ENCODE peak calls at places on chromosomes 1 and 21, in six cellular contexts. X is left ventricle myocardium inferior; C is endodermal cell; Z is CD8-positive, alpha-beta T cell; D is HCT116; P is neural progenitor cell. M is an unnamed sample.

GRCh38 chr1:174998569-174999215 is 1.1 kb upstream of the CACYBP start:
- DNase-seq in X (no peak), C (peak), Z (peak), D (peak), P (peak), M (peak)

GRCh38 chr21:30233636-30234035 is 17.7 kb upstream of the CLDN8 start:
- DNase-seq in X (no peak), C (no peak), Z (no peak), D (no peak), P (no peak), M (no peak)

GRCh38 chr1:7382971-7383370 is 388.1 kb upstream of the VAMP3 start:
- DNase-seq in X (no peak), C (peak), Z (no peak), D (no peak), P (no peak), M (no peak)

GRCh38 chr1:214448536-214448935 is 102.9 kb downstream of the PTPN14 start:
- DNase-seq in X (no peak), C (no peak), Z (no peak), D (no peak), P (no peak), M (no peak)

GRCh38 chr1:116268211-116268610 is 104.8 kb upstream of the ATP1A1 start:
- DNase-seq in X (no peak), C (no peak), Z (no peak), D (no peak), P (no peak), M (no peak)

GRCh38 chr1:3547055-3548005 is 64.0 kb downstream of the MEGF6 start:
- DNase-seq in X (no peak), C (peak), Z (no peak), D (no peak), P (peak), M (no peak)

GRCh38 chr1:38166461-38166860 is 119.9 kb upstream of the POU3F1 start:
- DNase-seq in X (no peak), C (no peak), Z (no peak), D (no peak), P (no peak), M (peak)

GRCh38 chr1:210900820-210901219 is 233.1 kb downstream of the KCNH1 start:
- DNase-seq in X (no peak), C (no peak), Z (no peak), D (no peak), P (no peak), M (no peak)

GRCh38 chr1:183023601-183024351 is 556 bp downstream of the LAMC1 start:
- DNase-seq in X (peak), C (peak), Z (no peak), D (peak), P (peak), M (peak)

GRCh38 chr1:29546496-29546895 is 310.2 kb downstream of the PTPRU start:
- DNase-seq in X (no peak), C (peak), Z (no peak), D (no peak), P (no peak), M (no peak)

GRCh38 chr21:38389891-38390290 is 108.4 kb downstream of the ERG start:
- DNase-seq in X (no peak), C (no peak), Z (no peak), D (no peak), P (no peak), M (no peak)

GRCh38 chr1:117967900-117968299 is 38.4 kb downstream of the WDR3 start:
- DNase-seq in X (no peak), C (no peak), Z (no peak), D (no peak), P (no peak), M (no peak)
- H3K27ac ChIP-seq in X (no peak), C (no peak), Z (no peak), D (no peak), P (peak), M (no peak)

GRCh38 chr1:39822146-39822545 is 33.5 kb upstream of the BMP8B start:
- DNase-seq in X (no peak), C (no peak), Z (no peak), D (no peak), P (no peak), M (no peak)
- TF ChIP-seq CTCF in X (no peak), C (no peak), Z (no peak), D (no peak), P (no peak), M (no peak)

GRCh38 chr1:64932962-64933295 is 33.4 kb downstream of the JAK1 start:
- DNase-seq in X (no peak), C (no peak), Z (no peak), D (no peak), P (no peak), M (no peak)
- H3K4me3 ChIP-seq in X (peak), C (no peak), Z (no peak), D (no peak), P (no peak), M (no peak)

DNA sequence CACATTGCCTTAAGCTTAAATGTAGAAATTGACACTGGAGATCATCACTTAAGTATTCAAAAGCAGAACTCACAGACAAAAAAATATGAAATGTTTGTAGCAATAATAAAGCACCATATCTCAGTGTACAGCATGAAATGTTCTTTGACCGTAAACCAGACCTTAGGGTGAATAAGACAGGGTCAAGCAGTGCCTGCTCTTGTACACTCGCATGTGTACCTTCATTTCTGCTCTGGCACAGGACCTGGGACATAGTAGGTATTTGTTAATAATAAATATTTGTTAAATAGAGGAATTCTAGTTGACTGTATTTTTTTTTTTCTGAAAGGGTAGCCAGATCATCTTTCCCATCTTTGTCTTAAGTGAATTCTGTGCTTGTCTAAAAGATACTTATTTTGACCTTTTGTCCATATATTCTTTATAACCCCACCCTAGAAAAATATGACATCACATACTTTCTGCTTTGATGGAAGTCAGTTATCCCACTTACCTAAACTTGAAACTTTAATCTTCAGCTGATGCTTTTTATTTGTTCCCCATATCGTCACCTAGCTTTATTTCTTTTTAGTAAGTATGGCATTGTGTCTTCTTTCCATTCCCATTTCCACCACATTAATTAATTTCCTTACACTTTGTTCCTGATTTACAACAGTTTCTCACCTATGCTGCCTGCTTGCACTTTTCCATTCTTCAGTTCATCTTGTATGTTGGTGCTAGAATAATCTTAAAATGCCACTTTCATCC is 1.7 kb downstream of the CDC7 start:
- DNase-seq in X (no peak), C (no peak), Z (no peak), D (no peak), P (no peak), M (no peak)
- H3K27ac ChIP-seq in X (no peak), C (peak), Z (no peak), D (peak), P (peak), M (peak)

DNA sequence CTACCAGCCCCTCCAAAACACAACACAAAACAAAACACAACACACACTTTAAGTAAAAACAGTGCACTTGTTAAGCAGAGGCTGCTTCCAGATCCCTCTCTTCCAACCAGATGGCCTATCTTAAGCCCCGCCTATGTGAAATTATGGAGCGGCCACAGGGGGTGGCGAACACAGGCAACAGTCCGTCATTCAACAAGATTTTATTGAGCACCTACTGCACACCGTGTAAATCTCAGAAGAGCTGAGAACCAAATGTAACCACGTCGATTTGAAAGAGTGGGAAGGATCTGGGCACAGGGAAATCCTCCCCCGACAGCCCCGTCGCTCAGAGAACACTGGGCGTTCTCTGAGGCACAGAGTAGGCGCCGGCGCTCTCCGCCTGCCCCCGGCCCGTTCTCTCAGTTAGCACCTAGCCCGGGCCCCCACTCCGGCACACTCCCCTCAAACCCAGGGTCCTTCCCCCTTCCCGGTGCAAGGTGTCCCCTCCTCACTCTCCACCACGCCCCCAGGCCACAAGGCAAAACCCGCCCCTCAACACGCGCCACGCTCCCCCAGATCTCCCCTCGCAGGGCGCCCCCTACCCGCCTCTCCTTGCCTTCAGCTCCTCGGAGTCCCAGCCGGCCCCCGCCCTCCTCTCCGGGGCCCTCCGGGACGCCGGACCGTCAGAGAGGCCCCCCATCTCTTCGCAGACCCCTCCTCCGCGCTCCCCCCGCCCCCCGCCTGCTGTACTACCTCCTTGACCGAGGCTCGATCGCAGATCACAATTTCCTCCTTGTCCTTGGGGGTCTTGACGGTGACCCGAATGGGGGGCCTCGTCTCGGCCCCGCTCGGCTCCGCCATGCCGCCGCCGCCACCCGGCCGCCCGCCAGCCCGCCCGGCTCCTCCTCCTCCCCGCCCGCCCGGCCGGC is 482 bp downstream of the UBQLN4 start:
- DNase-seq in X (peak), C (peak), Z (peak), D (peak), P (peak), M (peak)
- TF ChIP-seq CTCF in X (peak), C (peak), Z (no peak), D (no peak), P (peak), M (peak)

GRCh38 chr1:92459871-92460320 is 26.8 kb downstream of the GFI1 start:
- DNase-seq in X (no peak), C (no peak), Z (no peak), D (no peak), P (no peak), M (no peak)
- H3K4me3 ChIP-seq in X (peak), C (no peak), Z (no peak), D (no peak), P (no peak), M (no peak)

M was measured in WERI-Rb-1.